ENCODE peak calls at places on chromosomes 5 and 9, in nine cellular contexts. I is mammary epithelial cell, B is IMR-90, E is fibroblast of mammary gland, T is A549, Q is B cell, J is endothelial cell, V is right lobe of liver, H is fibroblast of pulmonary artery. D is an unnamed sample.

GRCh38 chr5:140672455-140673186 is 755 bp downstream of the DND1 start:
- DNase-seq in I (no peak), B (no peak), E (peak), T (no peak), Q (peak), J (peak), V (no peak), H (peak), D (no peak)

GRCh38 chr5:177478711-177479646 is 5.5 kb upstream of the DBN1 start:
- DNase-seq in I (no peak), B (peak), E (peak), T (no peak), Q (peak), J (no peak), V (peak), H (peak), D (no peak)

GRCh38 chr9:110257097-110257955 is 1.0 kb upstream of the TXN start:
- DNase-seq in I (peak), B (peak), E (no peak), T (no peak), Q (no peak), J (peak), V (peak), H (peak), D (peak)

GRCh38 chr9:131028931-131029573 is 20.1 kb downstream of the LAMC3 start:
- DNase-seq in I (no peak), B (no peak), E (no peak), T (no peak), Q (no peak), J (no peak), V (no peak), H (no peak), D (no peak)

GRCh38 chr9:135662758-135663450 is at the start of gene LCN9:
- DNase-seq in I (no peak), B (no peak), E (peak), T (no peak), Q (no peak), J (no peak), V (no peak), H (peak), D (no peak)

GRCh38 chr5:135326296-135327240 is 72.5 kb downstream of the MACROH2A1 start:
- DNase-seq in I (no peak), B (no peak), E (no peak), T (no peak), Q (no peak), J (no peak), V (no peak), H (no peak), D (no peak)

GRCh38 chr5:65126192-65126591 is 355.5 kb downstream of the ADAMTS6 start:
- DNase-seq in I (no peak), B (peak), E (peak), T (no peak), Q (no peak), J (no peak), V (no peak), H (peak), D (no peak)

GRCh38 chr5:126443374-126443851 is 20.2 kb downstream of the GRAMD2B start:
- DNase-seq in I (no peak), B (peak), E (no peak), T (no peak), Q (no peak), J (no peak), V (no peak), H (no peak), D (peak)

GRCh38 chr9:68552700-68553099 is 12.0 kb upstream of the TMEM252 start:
- DNase-seq in I (peak), B (peak), E (peak), T (no peak), Q (no peak), J (no peak), V (no peak), H (peak), D (no peak)

GRCh38 chr5:136311999-136312398 is 53.3 kb downstream of the TRPC7 start:
- DNase-seq in I (no peak), B (no peak), E (no peak), T (no peak), Q (no peak), J (no peak), V (no peak), H (no peak), D (no peak)

GRCh38 chr5:39106332-39106731 is 32.1 kb upstream of the RICTOR start:
- DNase-seq in I (no peak), B (peak), E (peak), T (no peak), Q (peak), J (no peak), V (no peak), H (peak), D (no peak)
- TF ChIP-seq CTCF in I (peak), B (peak), E (peak), T (peak), Q (peak), J (peak), V (no peak), H (peak), D (no peak)

DNA sequence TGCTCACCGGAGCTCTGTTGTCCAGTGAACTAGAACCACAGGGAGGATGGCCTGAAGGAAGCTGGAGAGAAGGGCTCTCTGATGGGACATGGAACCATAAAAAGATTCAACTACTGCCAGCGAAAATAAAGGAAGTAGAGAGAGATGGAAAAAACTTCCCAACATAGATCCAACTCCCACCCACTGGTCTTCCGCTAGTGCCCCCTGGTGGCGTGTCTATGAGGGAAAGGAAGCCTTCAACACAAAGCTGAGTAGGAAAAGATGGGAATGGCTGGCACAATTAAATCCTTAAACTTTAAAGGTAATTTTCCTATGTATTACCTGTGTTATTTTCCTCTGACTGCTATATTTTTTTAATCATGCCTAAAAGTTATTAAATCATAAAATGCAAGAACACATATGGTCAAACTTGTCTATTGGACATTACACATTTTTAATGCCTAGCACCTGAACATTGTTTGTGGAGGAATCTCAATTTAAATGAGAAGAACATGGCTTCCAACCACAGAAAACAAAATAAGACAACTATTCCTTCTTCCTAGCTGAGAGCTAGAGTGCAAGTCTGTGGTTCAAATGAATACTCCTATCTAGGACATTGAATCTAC is 51.5 kb downstream of the CEP120 start:
- DNase-seq in I (peak), B (peak), E (peak), T (peak), Q (peak), J (peak), V (no peak), H (peak), D (no peak)
- TF ChIP-seq CTCF in I (peak), B (peak), E (peak), T (peak), Q (peak), J (peak), V (peak), H (peak), D (peak)

GRCh38 chr5:25858019-25858418 is 1180.4 kb downstream of the CDH9 start:
- DNase-seq in I (no peak), B (no peak), E (no peak), T (no peak), Q (no peak), J (peak), V (no peak), H (no peak), D (no peak)
- TF ChIP-seq CTCF in I (no peak), B (no peak), E (no peak), T (no peak), Q (no peak), J (peak), V (no peak), H (no peak), D (peak)

DNA sequence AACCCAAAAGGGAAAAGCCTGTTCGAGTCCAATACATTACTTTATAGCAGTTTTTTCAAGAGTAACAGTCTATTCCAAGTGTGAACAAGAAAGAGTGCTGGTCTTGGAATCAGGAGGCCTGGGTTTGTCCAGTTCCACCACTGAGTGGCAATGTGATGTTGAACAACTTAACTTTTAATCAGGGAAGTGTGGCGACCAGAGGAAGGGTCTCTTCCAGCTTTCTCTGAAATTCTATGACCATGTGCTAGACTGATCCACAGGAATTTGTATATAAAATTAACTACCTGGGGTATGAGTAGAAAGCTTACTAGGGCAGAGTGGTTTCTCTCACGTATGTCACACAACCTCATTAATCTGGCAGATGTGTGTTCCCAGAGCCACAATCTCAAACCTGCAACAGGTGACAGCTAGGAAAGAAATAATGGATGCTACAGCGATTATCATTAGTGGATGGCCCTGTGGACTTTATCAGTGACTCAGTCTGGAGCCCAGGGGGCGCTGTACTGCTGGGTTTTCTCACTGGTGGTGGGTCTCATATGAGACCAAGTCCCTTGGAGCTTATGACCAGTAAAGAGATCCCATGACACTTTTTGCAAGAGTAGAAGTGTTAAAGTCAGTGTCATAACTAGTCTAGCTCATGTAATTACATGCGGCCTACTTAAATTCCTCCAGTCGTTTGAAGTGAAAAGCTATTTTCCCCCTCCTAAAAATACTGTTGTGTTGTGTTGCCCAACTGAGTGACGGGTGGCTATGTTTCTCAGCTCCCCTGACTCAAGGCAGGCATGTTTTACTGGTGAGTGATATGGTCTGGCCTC is 116.5 kb downstream of the GDNF start:
- DNase-seq in I (no peak), B (no peak), E (peak), T (peak), Q (no peak), J (peak), V (no peak), H (no peak), D (no peak)
- TF ChIP-seq CTCF in I (peak), B (peak), E (peak), T (peak), Q (no peak), J (peak), V (peak), H (peak), D (no peak)

DNA sequence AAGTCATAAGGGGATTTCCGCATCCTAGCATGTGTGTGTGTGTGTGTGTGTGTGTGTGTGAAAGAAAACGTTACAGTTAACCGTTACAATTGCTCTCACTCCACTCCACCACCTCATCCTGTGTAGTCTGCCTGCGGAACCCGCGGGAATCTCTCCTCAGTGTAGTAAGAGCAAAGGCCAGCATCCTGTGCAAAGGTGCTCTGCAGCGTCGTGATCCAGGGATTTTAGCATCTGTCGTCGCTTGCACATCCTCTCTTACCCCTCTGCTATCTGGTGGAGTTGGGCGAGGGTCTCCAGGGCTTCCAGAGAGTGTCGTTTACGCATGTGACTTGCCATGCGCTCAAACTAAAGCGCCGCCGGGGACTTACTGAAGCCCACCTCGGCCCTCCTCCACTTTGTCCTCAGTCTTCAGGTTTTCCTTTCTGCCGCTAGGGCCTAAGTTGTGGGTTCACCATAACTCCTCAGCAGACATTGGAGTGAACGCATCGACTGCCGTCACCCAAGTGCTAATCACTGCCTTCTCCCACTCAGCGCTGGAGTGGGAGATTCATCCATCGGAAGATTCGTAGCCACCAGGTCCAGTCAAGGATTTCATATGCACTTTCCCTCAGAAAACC is 3.9 kb downstream of the CDKN2B start:
- DNase-seq in I (peak), B (peak), E (no peak), T (no peak), Q (peak), J (peak), V (no peak), H (peak), D (no peak)
- TF ChIP-seq CTCF in I (no peak), B (no peak), E (no peak), T (no peak), Q (no peak), J (no peak), V (no peak), H (peak), D (no peak)

GRCh38 chr9:120609636-120610035 is 29.7 kb upstream of the CDK5RAP2 start:
- DNase-seq in I (no peak), B (peak), E (no peak), T (no peak), Q (no peak), J (no peak), V (no peak), H (no peak), D (no peak)

GRCh38 chr9:120608421-120608820 is 28.5 kb upstream of the CDK5RAP2 start:
- DNase-seq in I (peak), B (peak), E (no peak), T (no peak), Q (no peak), J (no peak), V (no peak), H (no peak), D (no peak)

GRCh38 chr9:120611690-120612068 is 31.7 kb upstream of the CDK5RAP2 start:
- DNase-seq in I (no peak), B (no peak), E (no peak), T (no peak), Q (no peak), J (no peak), V (no peak), H (no peak), D (no peak)

GRCh38 chr9:120610975-120611689 is 31.2 kb upstream of the CDK5RAP2 start:
- DNase-seq in I (peak), B (no peak), E (no peak), T (no peak), Q (no peak), J (no peak), V (no peak), H (peak), D (no peak)

DNA sequence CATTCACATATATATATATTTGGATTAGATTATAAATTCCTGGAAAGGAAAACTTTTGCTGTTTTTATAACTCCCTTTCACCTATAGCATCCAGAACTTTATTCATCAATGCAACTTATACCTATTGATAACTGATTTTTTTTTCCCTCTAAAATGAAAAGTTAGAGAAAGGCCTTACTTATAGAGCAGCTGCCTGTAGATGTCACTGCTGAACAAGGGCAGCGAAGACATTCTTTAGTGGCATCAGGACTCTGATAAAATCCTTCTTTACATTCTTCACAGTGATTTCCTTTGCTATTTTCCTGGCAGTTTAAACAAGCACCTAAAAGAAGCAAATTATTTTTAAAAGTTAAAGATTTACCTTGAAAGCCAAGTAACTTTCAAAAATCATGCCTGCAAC is 32.3 kb upstream of the CDK5RAP2 start:
- DNase-seq in I (no peak), B (peak), E (no peak), T (no peak), Q (no peak), J (no peak), V (no peak), H (peak), D (no peak)
- TF ChIP-seq CTCF in I (peak), B (peak), E (peak), T (peak), Q (no peak), J (no peak), V (peak), H (peak), D (no peak)

GRCh38 chr9:136886610-136887597 is 588 bp downstream of the TRAF2 start:
- DNase-seq in I (peak), B (peak), E (peak), T (peak), Q (peak), J (peak), V (no peak), H (no peak), D (peak)
- TF ChIP-seq CTCF in I (no peak), B (no peak), E (no peak), T (no peak), Q (no peak), J (no peak), V (no peak), H (no peak), D (no peak)

DNA sequence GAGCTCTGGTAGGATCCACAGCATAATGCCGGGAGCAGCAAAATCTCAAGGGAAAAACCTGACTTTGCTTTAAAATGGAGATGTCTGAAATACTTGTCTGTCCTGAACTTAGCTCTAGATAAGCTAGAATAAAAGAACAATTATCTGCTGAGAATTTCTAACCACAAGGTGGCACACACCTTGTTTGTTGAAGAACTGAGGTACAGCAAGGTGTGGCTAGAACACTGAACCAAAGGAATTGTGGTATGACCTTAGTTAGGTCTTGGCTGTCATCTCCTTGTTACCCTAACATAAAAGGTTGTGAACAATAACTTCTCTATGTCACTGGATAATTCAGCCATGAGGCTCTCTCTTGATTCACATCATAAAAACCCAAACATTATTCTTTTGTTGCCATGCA is 72.3 kb upstream of the ANXA1 start:
- DNase-seq in I (peak), B (no peak), E (no peak), T (no peak), Q (peak), J (no peak), V (no peak), H (no peak), D (no peak)
- TF ChIP-seq CTCF in I (peak), B (no peak), E (no peak), T (peak), Q (no peak), J (no peak), V (peak), H (no peak), D (no peak)

DNA sequence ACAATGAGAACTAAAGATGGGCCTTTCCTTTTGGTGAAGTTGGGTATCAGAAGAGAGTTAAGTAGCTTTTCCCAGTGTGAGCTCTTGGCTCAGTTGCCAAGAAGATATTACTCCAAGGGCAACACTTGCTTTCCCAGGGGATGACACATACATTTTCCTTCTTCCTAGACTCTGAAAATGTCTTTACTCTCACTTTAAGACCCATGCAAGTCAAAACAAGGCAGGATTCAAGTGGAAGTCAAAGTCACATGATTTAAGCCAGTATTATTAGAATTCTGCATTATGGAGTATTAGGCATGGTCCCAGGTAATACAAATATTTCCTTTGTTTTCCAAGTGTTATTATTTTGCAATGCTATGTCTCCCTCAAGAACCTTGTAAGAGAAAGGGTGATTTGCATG is 175.1 kb downstream of the PPP2R2B start:
- DNase-seq in I (peak), B (no peak), E (no peak), T (no peak), Q (no peak), J (no peak), V (no peak), H (no peak), D (no peak)
- TF ChIP-seq CTCF in I (no peak), B (no peak), E (no peak), T (no peak), Q (no peak), J (no peak), V (no peak), H (no peak), D (no peak)

D was measured in GM13976.